ENCODE peak calls at places on chromosome 12, in six cellular contexts. J, K, L, P, U and R are unnamed samples.

GRCh38 chr12:117261267-117261666 is 71.0 kb upstream of the FBXO21 start:
- DNase-seq in J (peak), K (no peak), L (no peak), P (no peak), U (no peak), R (no peak)

GRCh38 chr12:68871899-68872298 is 61.1 kb downstream of the CPM start:
- DNase-seq in J (no peak), K (peak), L (no peak), P (no peak), U (no peak), R (peak)

GRCh38 chr12:40464121-40464520 is 228.1 kb upstream of the CNTN1 start:
- DNase-seq in J (no peak), K (no peak), L (no peak), P (no peak), U (no peak), R (no peak)

GRCh38 chr12:47458273-47458672 is 247.6 kb downstream of the RPAP3 start:
- DNase-seq in J (no peak), K (no peak), L (no peak), P (no peak), U (no peak), R (no peak)

GRCh38 chr12:66132408-66132807 is 1.9 kb upstream of the LLPH start:
- DNase-seq in J (peak), K (no peak), L (no peak), P (no peak), U (no peak), R (peak)

GRCh38 chr12:116164976-116165425 is 112.5 kb downstream of the MED13L start:
- DNase-seq in J (no peak), K (no peak), L (no peak), P (no peak), U (no peak), R (peak)

GRCh38 chr12:59650594-59651229 is 54.9 kb downstream of the SLC16A7 start:
- DNase-seq in J (no peak), K (no peak), L (no peak), P (no peak), U (no peak), R (no peak)

GRCh38 chr12:47735649-47736048 is 10.4 kb upstream of the ENDOU start:
- DNase-seq in J (no peak), K (no peak), L (no peak), P (no peak), U (no peak), R (no peak)

GRCh38 chr12:95277139-95277538 is 59.5 kb downstream of the VEZT start:
- DNase-seq in J (no peak), K (no peak), L (no peak), P (no peak), U (no peak), R (no peak)

GRCh38 chr12:53561590-53561953 is 54.3 kb upstream of the NPFF start:
- DNase-seq in J (peak), K (no peak), L (no peak), P (no peak), U (no peak), R (peak)

GRCh38 chr12:32901553-32901952 is 5.0 kb upstream of the PKP2 start:
- DNase-seq in J (no peak), K (no peak), L (no peak), P (no peak), U (no peak), R (peak)

GRCh38 chr12:106033161-106033675 is 105.5 kb downstream of the NUAK1 start:
- DNase-seq in J (no peak), K (no peak), L (no peak), P (no peak), U (no peak), R (peak)

GRCh38 chr12:104215638-104216297 is at the start of gene TXNRD1:
- DNase-seq in J (peak), K (peak), L (peak), P (peak), U (peak), R (peak)

GRCh38 chr12:2378835-2379330 is 326.1 kb downstream of the CACNA1C start:
- DNase-seq in J (no peak), K (no peak), L (no peak), P (no peak), U (no peak), R (no peak)

GRCh38 chr12:41531147-41531829 is 343.2 kb downstream of the PDZRN4 start:
- DNase-seq in J (no peak), K (no peak), L (no peak), P (no peak), U (no peak), R (no peak)

GRCh38 chr12:100753837-100754236 is 40.7 kb upstream of the ANO4 start:
- DNase-seq in J (no peak), K (no peak), L (no peak), P (no peak), U (no peak), R (no peak)

GRCh38 chr12:97927991-97928390 is 465.4 kb downstream of the RMST start:
- DNase-seq in J (no peak), K (no peak), L (no peak), P (no peak), U (no peak), R (no peak)

GRCh38 chr12:105921872-105922669 is 216.7 kb downstream of the NUAK1 start:
- DNase-seq in J (no peak), K (no peak), L (no peak), P (no peak), U (no peak), R (no peak)

GRCh38 chr12:76713130-76713529 is 50.8 kb upstream of the ZDHHC17 start:
- DNase-seq in J (no peak), K (no peak), L (no peak), P (no peak), U (no peak), R (no peak)

GRCh38 chr12:48104531-48104930 is 1.3 kb downstream of the SENP1 start:
- DNase-seq in J (no peak), K (no peak), L (no peak), P (no peak), U (no peak), R (no peak)

GRCh38 chr12:115070313-115070712 is 386.3 kb upstream of the TBX3 start:
- DNase-seq in J (no peak), K (no peak), L (no peak), P (no peak), U (no peak), R (no peak)

GRCh38 chr12:69566603-69567002 is 18.7 kb upstream of the CCT2 start:
- DNase-seq in J (no peak), K (no peak), L (no peak), P (no peak), U (no peak), R (no peak)

GRCh38 chr12:104596128-104596799 is 139.5 kb downstream of the CHST11 start:
- DNase-seq in J (no peak), K (no peak), L (no peak), P (no peak), U (no peak), R (no peak)

GRCh38 chr12:1972856-1973317 is 31.4 kb downstream of the DCP1B start:
- DNase-seq in J (no peak), K (no peak), L (no peak), P (no peak), U (no peak), R (no peak)